ENCODE peak calls at places on chromosomes 2 and 18, in nine cellular contexts. One of them, this sample, is unnamed.

GRCh38 chr2:113060396-113060795 is 1.4 kb downstream of the IL36RN start:
- DNase-seq in prostate gland: no peak
- DNase-seq in body of pancreas: no peak
- DNase-seq in stomach: no peak
- DNase-seq in tibial nerve: no peak
- DNase-seq in psoas muscle: no peak
- DNase-seq in breast epithelium: no peak
- DNase-seq in right cardiac atrium: no peak
- DNase-seq in SJSA1: peak; percentile 25
- DNase-seq in this sample: no peak

GRCh38 chr18:74331404-74331803 is 15.8 kb downstream of the C18orf63 start:
- DNase-seq in right cardiac atrium: no peak
- DNase-seq in body of pancreas: no peak
- DNase-seq in stomach: no peak
- DNase-seq in psoas muscle: no peak
- DNase-seq in SJSA1: no peak
- DNase-seq in breast epithelium: no peak
- DNase-seq in prostate gland: no peak
- DNase-seq in tibial nerve: no peak
- DNase-seq in this sample: no peak

GRCh38 chr2:171625013-171625412 is 62.3 kb upstream of the DYNC1I2 start:
- DNase-seq in stomach: no peak
- DNase-seq in prostate gland: no peak
- DNase-seq in tibial nerve: no peak
- DNase-seq in SJSA1: no peak
- DNase-seq in psoas muscle: no peak
- DNase-seq in breast epithelium: no peak
- DNase-seq in body of pancreas: no peak
- DNase-seq in right cardiac atrium: no peak
- DNase-seq in this sample: no peak

GRCh38 chr2:235171511-235172130 is 219.8 kb downstream of the SH3BP4 start:
- DNase-seq in stomach: no peak
- DNase-seq in tibial nerve: no peak
- DNase-seq in psoas muscle: no peak
- DNase-seq in body of pancreas: no peak
- DNase-seq in right cardiac atrium: no peak
- DNase-seq in SJSA1: peak; percentile 67
- DNase-seq in breast epithelium: no peak
- DNase-seq in prostate gland: no peak
- DNase-seq in this sample: no peak

GRCh38 chr18:35430721-35431441 is 53.7 kb upstream of the ZNF396 start:
- DNase-seq in prostate gland: no peak
- DNase-seq in tibial nerve: no peak
- DNase-seq in body of pancreas: no peak
- DNase-seq in right cardiac atrium: no peak
- DNase-seq in SJSA1: no peak
- DNase-seq in psoas muscle: no peak
- DNase-seq in stomach: no peak
- DNase-seq in breast epithelium: no peak
- DNase-seq in this sample: no peak

GRCh38 chr2:101278925-101279324 is 26.2 kb downstream of the CNOT11 start:
- DNase-seq in SJSA1: no peak
- DNase-seq in prostate gland: no peak
- DNase-seq in body of pancreas: no peak
- DNase-seq in tibial nerve: no peak
- DNase-seq in right cardiac atrium: no peak
- DNase-seq in breast epithelium: no peak
- DNase-seq in stomach: no peak
- DNase-seq in psoas muscle: no peak
- DNase-seq in this sample: no peak

GRCh38 chr18:26133652-26134051 is at the start of gene PSMA8:
- DNase-seq in psoas muscle: no peak
- DNase-seq in prostate gland: no peak
- DNase-seq in SJSA1: no peak
- DNase-seq in right cardiac atrium: peak; percentile 62
- DNase-seq in body of pancreas: peak; percentile 18
- DNase-seq in breast epithelium: no peak
- DNase-seq in stomach: no peak
- DNase-seq in tibial nerve: no peak
- DNase-seq in this sample: peak; percentile 31

GRCh38 chr2:30661173-30662107 is 145.8 kb downstream of the CAPN13 start:
- DNase-seq in breast epithelium: no peak
- DNase-seq in tibial nerve: no peak
- DNase-seq in right cardiac atrium: no peak
- DNase-seq in psoas muscle: no peak
- DNase-seq in body of pancreas: no peak
- DNase-seq in stomach: no peak
- DNase-seq in SJSA1: no peak
- DNase-seq in prostate gland: no peak
- DNase-seq in this sample: no peak

GRCh38 chr2:96993367-96993766 is 7.0 kb upstream of the FAM178B start:
- DNase-seq in prostate gland: no peak
- DNase-seq in tibial nerve: no peak
- DNase-seq in right cardiac atrium: no peak
- DNase-seq in stomach: no peak
- DNase-seq in psoas muscle: no peak
- DNase-seq in breast epithelium: no peak
- DNase-seq in body of pancreas: no peak
- DNase-seq in SJSA1: no peak
- DNase-seq in this sample: no peak

GRCh38 chr2:10019174-10019971 is 24.0 kb upstream of the KLF11 start:
- DNase-seq in right cardiac atrium: no peak
- DNase-seq in tibial nerve: no peak
- DNase-seq in psoas muscle: no peak
- DNase-seq in body of pancreas: no peak
- DNase-seq in breast epithelium: no peak
- DNase-seq in SJSA1: no peak
- DNase-seq in prostate gland: peak; percentile 28
- DNase-seq in stomach: no peak
- DNase-seq in this sample: no peak

GRCh38 chr2:105768961-105769452 is 24.3 kb downstream of the NCK2 start:
- DNase-seq in prostate gland: no peak
- DNase-seq in breast epithelium: no peak
- DNase-seq in psoas muscle: no peak
- DNase-seq in tibial nerve: no peak
- DNase-seq in SJSA1: no peak
- DNase-seq in body of pancreas: no peak
- DNase-seq in right cardiac atrium: no peak
- DNase-seq in stomach: no peak
- DNase-seq in this sample: no peak

GRCh38 chr18:54080854-54081253 is 143.6 kb downstream of the MBD2 start:
- DNase-seq in breast epithelium: no peak
- DNase-seq in stomach: no peak
- DNase-seq in tibial nerve: no peak
- DNase-seq in right cardiac atrium: no peak
- DNase-seq in psoas muscle: no peak
- DNase-seq in prostate gland: no peak
- DNase-seq in SJSA1: no peak
- DNase-seq in body of pancreas: no peak
- DNase-seq in this sample: no peak

GRCh38 chr2:186486651-186487647 is 889 bp downstream of the ZC3H15 start:
- DNase-seq in breast epithelium: no peak
- DNase-seq in stomach: no peak
- DNase-seq in SJSA1: no peak
- DNase-seq in psoas muscle: no peak
- DNase-seq in right cardiac atrium: no peak
- DNase-seq in prostate gland: no peak
- DNase-seq in tibial nerve: no peak
- DNase-seq in body of pancreas: no peak
- DNase-seq in this sample: no peak

GRCh38 chr2:54468643-54469042 is 12.5 kb downstream of the SPTBN1 start:
- DNase-seq in body of pancreas: no peak
- DNase-seq in SJSA1: no peak
- DNase-seq in stomach: no peak
- DNase-seq in breast epithelium: no peak
- DNase-seq in tibial nerve: no peak
- DNase-seq in prostate gland: no peak
- DNase-seq in right cardiac atrium: no peak
- DNase-seq in psoas muscle: no peak
- DNase-seq in this sample: no peak

GRCh38 chr2:55152475-55153422 is 79.3 kb downstream of the CLHC1 start:
- DNase-seq in body of pancreas: no peak
- DNase-seq in right cardiac atrium: no peak
- DNase-seq in breast epithelium: no peak
- DNase-seq in stomach: no peak
- DNase-seq in psoas muscle: no peak
- DNase-seq in tibial nerve: no peak
- DNase-seq in SJSA1: no peak
- DNase-seq in prostate gland: no peak
- DNase-seq in this sample: no peak

GRCh38 chr2:181774601-181775179 is 94.4 kb upstream of the NEUROD1 start:
- DNase-seq in psoas muscle: no peak
- DNase-seq in right cardiac atrium: no peak
- DNase-seq in stomach: no peak
- DNase-seq in prostate gland: no peak
- DNase-seq in SJSA1: no peak
- DNase-seq in body of pancreas: no peak
- DNase-seq in breast epithelium: no peak
- DNase-seq in tibial nerve: no peak
- DNase-seq in this sample: no peak

GRCh38 chr2:124339709-124340108 is 314.6 kb downstream of the CNTNAP5 start:
- DNase-seq in prostate gland: no peak
- DNase-seq in body of pancreas: no peak
- DNase-seq in tibial nerve: no peak
- DNase-seq in breast epithelium: no peak
- DNase-seq in psoas muscle: no peak
- DNase-seq in SJSA1: no peak
- DNase-seq in right cardiac atrium: no peak
- DNase-seq in stomach: no peak
- DNase-seq in this sample: no peak

GRCh38 chr2:240964854-240965295 is 33.5 kb upstream of the SNED1 start:
- DNase-seq in tibial nerve: peak; percentile 9
- DNase-seq in stomach: peak; percentile 13
- DNase-seq in body of pancreas: no peak
- DNase-seq in right cardiac atrium: peak; percentile 57
- DNase-seq in prostate gland: no peak
- DNase-seq in breast epithelium: no peak
- DNase-seq in SJSA1: peak; percentile 40
- DNase-seq in psoas muscle: peak; percentile 46
- DNase-seq in this sample: no peak

DNA sequence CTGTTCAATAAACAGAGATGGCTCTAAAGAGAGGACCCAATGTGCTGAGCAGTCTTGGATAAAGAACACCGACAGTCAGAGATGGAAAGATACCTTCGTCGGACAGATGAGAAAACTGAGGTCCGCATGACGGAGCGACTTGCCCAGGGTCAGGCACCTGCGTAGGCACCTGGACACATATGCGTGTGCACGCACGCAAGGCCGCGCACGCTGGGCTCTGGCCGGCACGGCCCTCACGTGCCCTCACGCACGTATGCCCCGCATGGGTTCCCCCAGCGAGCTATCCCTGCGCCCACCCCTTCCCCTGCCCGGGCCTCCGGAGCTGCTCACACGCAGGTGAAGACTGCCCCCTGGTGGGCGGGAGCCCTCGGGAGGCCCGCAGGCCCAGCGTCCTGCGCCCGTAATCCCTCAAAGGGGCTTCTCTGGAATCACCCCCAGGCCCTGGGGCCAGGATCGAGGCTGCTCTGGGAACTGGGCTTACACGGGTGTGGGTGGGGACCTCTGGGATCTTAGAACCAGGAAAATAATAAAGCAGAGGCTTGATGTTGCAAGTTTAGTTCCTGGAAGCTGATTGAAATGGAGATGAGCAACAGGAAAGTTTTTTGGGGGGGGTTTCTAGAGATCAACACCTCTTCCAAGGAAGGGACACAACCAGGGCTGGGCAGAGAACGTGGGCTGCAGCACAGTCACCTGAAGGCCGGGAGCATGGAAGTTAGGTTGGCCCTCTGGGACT is 246.3 kb downstream of the TNS1 start:
- DNase-seq in tibial nerve: peak; percentile 60
- DNase-seq in prostate gland: peak; percentile 38
- DNase-seq in right cardiac atrium: peak; percentile 92
- DNase-seq in SJSA1: peak; percentile 70
- DNase-seq in psoas muscle: peak; percentile 87
- DNase-seq in stomach: peak; percentile 61
- DNase-seq in breast epithelium: peak; percentile 65
- DNase-seq in body of pancreas: peak; percentile 71
- DNase-seq in this sample: peak; percentile 38
- H3K4me3 ChIP-seq in tibial nerve: peak overlapping the region; percentile 48
- H3K4me3 ChIP-seq in prostate gland: no peak overlapping the region
- H3K4me3 ChIP-seq in right cardiac atrium: peak overlapping the region; percentile 16
- H3K4me3 ChIP-seq in SJSA1: no peak overlapping the region
- H3K4me3 ChIP-seq in psoas muscle: peak overlapping the region; percentile 35
- H3K4me3 ChIP-seq in stomach: peak overlapping the region; percentile 20
- H3K4me3 ChIP-seq in breast epithelium: no peak overlapping the region
- H3K4me3 ChIP-seq in body of pancreas: no peak overlapping the region
- H3K4me3 ChIP-seq in this sample: peak overlapping the region; percentile 22

DNA sequence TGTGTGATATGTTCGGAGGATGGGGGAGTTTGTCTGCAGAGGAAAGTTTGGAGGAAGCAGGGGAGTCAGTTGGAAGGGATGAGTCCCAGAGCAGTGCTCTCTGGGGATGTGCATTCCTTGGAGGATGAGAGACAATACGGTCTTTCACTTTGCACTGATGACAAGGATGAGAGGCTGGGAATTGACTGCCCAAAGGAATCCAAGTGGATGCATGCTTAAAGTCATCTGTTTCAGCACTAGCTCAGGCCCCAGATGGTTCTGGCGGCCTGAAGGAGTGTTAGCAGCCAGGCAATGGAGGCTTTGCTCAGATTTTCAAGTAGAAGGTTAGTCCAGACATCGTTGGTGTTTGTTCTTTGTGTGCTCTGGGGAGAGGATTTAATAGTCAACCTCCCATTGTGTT is 100.2 kb downstream of the CRIM1 start:
- DNase-seq in stomach: no peak
- DNase-seq in psoas muscle: no peak
- DNase-seq in prostate gland: no peak
- DNase-seq in breast epithelium: no peak
- DNase-seq in right cardiac atrium: no peak
- DNase-seq in tibial nerve: no peak
- DNase-seq in SJSA1: peak; percentile 49
- DNase-seq in body of pancreas: no peak
- DNase-seq in this sample: no peak
- H3K4me1 ChIP-seq in stomach: peaks cover 68% of the 10 kb centered on the region
- H3K4me1 ChIP-seq in psoas muscle: peaks cover 75% of the 10 kb centered on the region
- H3K4me1 ChIP-seq in prostate gland: no peaks in the 10 kb centered on the region
- H3K4me1 ChIP-seq in breast epithelium: no peaks in the 10 kb centered on the region
- H3K4me1 ChIP-seq in right cardiac atrium: peaks cover 12% of the 10 kb centered on the region
- H3K4me1 ChIP-seq in tibial nerve: no peaks in the 10 kb centered on the region
- H3K4me1 ChIP-seq in SJSA1: peaks cover 97% of the 10 kb centered on the region
- H3K4me1 ChIP-seq in body of pancreas: peaks cover 13% of the 10 kb centered on the region
- H3K4me1 ChIP-seq in this sample: peaks cover 3% of the 10 kb centered on the region

GRCh38 chr18:37398248-37398920 is 167.2 kb downstream of the CELF4 start:
- DNase-seq in SJSA1: no peak
- DNase-seq in body of pancreas: no peak
- DNase-seq in right cardiac atrium: no peak
- DNase-seq in psoas muscle: no peak
- DNase-seq in breast epithelium: no peak
- DNase-seq in stomach: no peak
- DNase-seq in tibial nerve: no peak
- DNase-seq in prostate gland: no peak
- DNase-seq in this sample: no peak
- H3K27me3 ChIP-seq in SJSA1: peaks cover 12% of the 10 kb centered on the region
- H3K27me3 ChIP-seq in body of pancreas: peaks cover 1% of the 10 kb centered on the region
- H3K27me3 ChIP-seq in right cardiac atrium: no peaks in the 10 kb centered on the region
- H3K27me3 ChIP-seq in psoas muscle: no peaks in the 10 kb centered on the region
- H3K27me3 ChIP-seq in breast epithelium: no peaks in the 10 kb centered on the region
- H3K27me3 ChIP-seq in stomach: peaks cover 15% of the 10 kb centered on the region
- H3K27me3 ChIP-seq in tibial nerve: no peaks in the 10 kb centered on the region
- H3K27me3 ChIP-seq in prostate gland: no peaks in the 10 kb centered on the region
- H3K27me3 ChIP-seq in this sample: no peaks in the 10 kb centered on the region

GRCh38 chr2:136653836-136654235 is 111.5 kb upstream of the THSD7B start:
- DNase-seq in right cardiac atrium: no peak
- DNase-seq in stomach: no peak
- DNase-seq in breast epithelium: no peak
- DNase-seq in tibial nerve: no peak
- DNase-seq in SJSA1: no peak
- DNase-seq in body of pancreas: peak; percentile 43
- DNase-seq in psoas muscle: no peak
- DNase-seq in prostate gland: peak; percentile 94
- DNase-seq in this sample: no peak
- H3K4me3 ChIP-seq in right cardiac atrium: no peak overlapping the region
- H3K4me3 ChIP-seq in stomach: no peak overlapping the region
- H3K4me3 ChIP-seq in breast epithelium: no peak overlapping the region
- H3K4me3 ChIP-seq in tibial nerve: no peak overlapping the region
- H3K4me3 ChIP-seq in SJSA1: no peak overlapping the region
- H3K4me3 ChIP-seq in body of pancreas: no peak overlapping the region
- H3K4me3 ChIP-seq in psoas muscle: no peak overlapping the region
- H3K4me3 ChIP-seq in prostate gland: no peak overlapping the region
- H3K4me3 ChIP-seq in this sample: no peak overlapping the region